ENCODE peak calls at places on chromosomes 16 and 17, in six cellular contexts. One of them, this sample, is unnamed.

GRCh38 chr17:32927724-32928526 is at the start of gene TMEM98:
- DNase-seq in prostate gland: no peak
- DNase-seq in EL: peak
- DNase-seq in AG10803: peak
- DNase-seq in left lobe of liver: peak
- DNase-seq in dorsolateral prefrontal cortex: peak
- DNase-seq in this sample: peak

GRCh38 chr17:17887752-17888304 is 51.0 kb upstream of the SREBF1 start:
- DNase-seq in dorsolateral prefrontal cortex: no peak
- DNase-seq in EL: no peak
- DNase-seq in prostate gland: no peak
- DNase-seq in left lobe of liver: no peak
- DNase-seq in AG10803: no peak
- DNase-seq in this sample: no peak

GRCh38 chr17:28335959-28336871 is 654 bp downstream of the TNFAIP1 start:
- DNase-seq in prostate gland: peak
- DNase-seq in dorsolateral prefrontal cortex: no peak
- DNase-seq in AG10803: peak
- DNase-seq in left lobe of liver: peak
- DNase-seq in EL: peak
- DNase-seq in this sample: no peak

GRCh38 chr16:66462912-66463311 is 35.8 kb downstream of the BEAN1 start:
- DNase-seq in left lobe of liver: no peak
- DNase-seq in dorsolateral prefrontal cortex: no peak
- DNase-seq in EL: no peak
- DNase-seq in AG10803: no peak
- DNase-seq in prostate gland: no peak
- DNase-seq in this sample: no peak

GRCh38 chr17:57085448-57086068 is 512 bp downstream of the AKAP1 start:
- DNase-seq in AG10803: peak
- DNase-seq in dorsolateral prefrontal cortex: peak
- DNase-seq in prostate gland: no peak
- DNase-seq in EL: peak
- DNase-seq in left lobe of liver: peak
- DNase-seq in this sample: peak

GRCh38 chr17:67022451-67022810 is 21.9 kb upstream of the CACNG1 start:
- DNase-seq in dorsolateral prefrontal cortex: no peak
- DNase-seq in EL: no peak
- DNase-seq in left lobe of liver: no peak
- DNase-seq in AG10803: no peak
- DNase-seq in prostate gland: no peak
- DNase-seq in this sample: no peak

GRCh38 chr17:63635787-63636186 is 13.6 kb downstream of the MAP3K3 start:
- DNase-seq in EL: no peak
- DNase-seq in AG10803: no peak
- DNase-seq in prostate gland: no peak
- DNase-seq in left lobe of liver: no peak
- DNase-seq in dorsolateral prefrontal cortex: peak
- DNase-seq in this sample: no peak

GRCh38 chr16:18937390-18937789 is 11.2 kb upstream of the SMG1 start:
- DNase-seq in AG10803: no peak
- DNase-seq in EL: no peak
- DNase-seq in dorsolateral prefrontal cortex: no peak
- DNase-seq in prostate gland: no peak
- DNase-seq in left lobe of liver: no peak
- DNase-seq in this sample: no peak

GRCh38 chr17:82300707-82301270 is 16.6 kb downstream of the CD7 start:
- DNase-seq in EL: peak
- DNase-seq in prostate gland: peak
- DNase-seq in AG10803: peak
- DNase-seq in dorsolateral prefrontal cortex: peak
- DNase-seq in left lobe of liver: no peak
- DNase-seq in this sample: no peak

GRCh38 chr17:63419949-63420867 is 25.9 kb downstream of the CYB561 start:
- DNase-seq in dorsolateral prefrontal cortex: no peak
- DNase-seq in AG10803: no peak
- DNase-seq in left lobe of liver: no peak
- DNase-seq in EL: no peak
- DNase-seq in prostate gland: no peak
- DNase-seq in this sample: no peak

GRCh38 chr16:46972429-46972970 is 974 bp downstream of the DNAJA2 start:
- DNase-seq in AG10803: peak
- DNase-seq in dorsolateral prefrontal cortex: no peak
- DNase-seq in EL: peak
- DNase-seq in left lobe of liver: no peak
- DNase-seq in prostate gland: no peak
- DNase-seq in this sample: no peak

GRCh38 chr16:11079657-11080187 is 135.4 kb downstream of the CLEC16A start:
- DNase-seq in prostate gland: no peak
- DNase-seq in left lobe of liver: no peak
- DNase-seq in AG10803: peak
- DNase-seq in EL: peak
- DNase-seq in dorsolateral prefrontal cortex: no peak
- DNase-seq in this sample: no peak

GRCh38 chr17:30454635-30455034 is 22.6 kb upstream of the GOSR1 start:
- DNase-seq in dorsolateral prefrontal cortex: no peak
- DNase-seq in AG10803: no peak
- DNase-seq in left lobe of liver: no peak
- DNase-seq in EL: no peak
- DNase-seq in prostate gland: no peak
- DNase-seq in this sample: no peak

GRCh38 chr17:45428050-45428953 is 4.4 kb downstream of the ARHGAP27 start:
- DNase-seq in prostate gland: peak
- DNase-seq in AG10803: peak
- DNase-seq in EL: peak
- DNase-seq in left lobe of liver: peak
- DNase-seq in dorsolateral prefrontal cortex: peak
- DNase-seq in this sample: peak

GRCh38 chr16:69482410-69482951 is 58.1 kb downstream of the CYB5B start:
- DNase-seq in AG10803: peak
- DNase-seq in left lobe of liver: no peak
- DNase-seq in prostate gland: peak
- DNase-seq in dorsolateral prefrontal cortex: peak
- DNase-seq in EL: peak
- DNase-seq in this sample: no peak

GRCh38 chr17:7019406-7019805 is 3.4 kb upstream of the BCL6B start:
- DNase-seq in dorsolateral prefrontal cortex: no peak
- DNase-seq in prostate gland: no peak
- DNase-seq in left lobe of liver: no peak
- DNase-seq in EL: no peak
- DNase-seq in AG10803: no peak
- DNase-seq in this sample: no peak

GRCh38 chr16:66262253-66263167 is 104.0 kb upstream of the CDH5 start:
- DNase-seq in dorsolateral prefrontal cortex: no peak
- DNase-seq in prostate gland: no peak
- DNase-seq in EL: peak
- DNase-seq in left lobe of liver: peak
- DNase-seq in AG10803: peak
- DNase-seq in this sample: no peak

GRCh38 chr17:61139219-61139618 is 260.4 kb upstream of the TBX2 start:
- DNase-seq in dorsolateral prefrontal cortex: no peak
- DNase-seq in prostate gland: no peak
- DNase-seq in left lobe of liver: no peak
- DNase-seq in EL: peak
- DNase-seq in AG10803: peak
- DNase-seq in this sample: no peak

GRCh38 chr17:42107597-42108576 is 4.6 kb downstream of the DHX58 start:
- DNase-seq in prostate gland: peak
- DNase-seq in left lobe of liver: no peak
- DNase-seq in dorsolateral prefrontal cortex: peak
- DNase-seq in AG10803: no peak
- DNase-seq in EL: peak
- DNase-seq in this sample: peak

GRCh38 chr16:8567355-8568230 is 22.7 kb downstream of the TMEM114 start:
- DNase-seq in EL: peak
- DNase-seq in left lobe of liver: peak
- DNase-seq in dorsolateral prefrontal cortex: peak
- DNase-seq in AG10803: peak
- DNase-seq in prostate gland: peak
- DNase-seq in this sample: peak